ENCODE peak calls at places on chromosome 14, in four cellular contexts. K is K562, M is HepG2, J is GM12878. P is an unnamed sample.

GRCh38 chr14:77543240-77543551 is 44.6 kb upstream of the ISM2 start:
- DNase-seq in K (peak), M (peak), J (no peak), P (no peak)

GRCh38 chr14:23831591-23831990 is 122.0 kb upstream of the DHRS4 start:
- DNase-seq in K (no peak), M (no peak), J (no peak), P (no peak)

GRCh38 chr14:85223667-85224066 is 306.3 kb upstream of the FLRT2 start:
- DNase-seq in K (no peak), M (no peak), J (no peak), P (no peak)

GRCh38 chr14:22984959-22985658 is 2.8 kb upstream of the AJUBA start:
- DNase-seq in K (no peak), M (no peak), J (no peak), P (no peak)

GRCh38 chr14:51419685-51420084 is 179.6 kb downstream of the TMX1 start:
- DNase-seq in K (no peak), M (no peak), J (no peak), P (no peak)

GRCh38 chr14:69321601-69322330 is 61.8 kb downstream of the GALNT16 start:
- DNase-seq in K (no peak), M (no peak), J (no peak), P (peak)

GRCh38 chr14:38197001-38197760 is 10.5 kb upstream of the SSTR1 start:
- DNase-seq in K (no peak), M (no peak), J (no peak), P (no peak)

GRCh38 chr14:51957950-51958349 is 31.4 kb upstream of the RTRAF start:
- DNase-seq in K (no peak), M (no peak), J (no peak), P (no peak)

GRCh38 chr14:75224561-75224960 is 48.1 kb upstream of the TMED10 start:
- DNase-seq in K (no peak), M (no peak), J (no peak), P (no peak)
- TF ChIP-seq CREM in K (no peak), M (no peak), J (no peak), P (no peak)

GRCh38 chr14:21036746-21037145 is 2.1 kb upstream of the RNASE13 start:
- DNase-seq in K (no peak), M (no peak), J (no peak), P (no peak)
- TF ChIP-seq CREM in K (no peak), M (no peak), J (no peak), P (no peak)

DNA sequence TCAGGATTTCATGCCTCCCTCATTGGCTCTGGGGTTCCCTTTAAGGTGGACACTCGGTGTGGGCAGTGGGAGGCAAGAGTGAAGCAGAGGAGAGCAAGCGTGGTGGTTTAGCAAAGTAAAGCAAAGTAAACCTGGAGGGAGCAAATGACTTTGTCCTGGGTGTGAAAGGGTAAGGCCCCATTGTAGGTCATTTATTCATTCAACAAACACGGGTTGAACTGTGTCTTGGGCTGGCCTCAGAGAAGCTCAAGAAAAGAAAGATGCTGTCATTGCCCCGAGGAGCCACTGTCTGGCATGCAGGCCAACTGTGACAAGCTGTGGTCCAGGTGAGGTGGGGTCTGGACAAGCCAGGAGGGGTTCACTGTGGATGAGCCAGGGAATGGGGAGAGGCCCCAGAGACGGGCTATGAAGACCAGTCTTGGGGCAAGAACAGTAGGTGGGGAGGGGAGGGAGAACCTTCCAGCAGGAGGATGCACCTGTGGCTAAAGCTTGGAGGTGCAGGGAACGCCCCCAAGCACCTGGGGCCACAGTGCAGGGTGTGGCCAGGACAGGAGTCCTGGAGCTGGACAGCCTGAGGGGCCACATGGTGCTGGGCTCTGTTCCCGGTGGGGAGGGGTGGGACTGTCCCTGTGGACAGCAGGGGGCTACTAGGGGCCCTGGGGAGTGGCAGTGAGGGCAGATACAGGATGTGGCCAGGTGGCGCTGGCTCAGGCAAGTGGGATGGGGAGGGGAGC is 68.7 kb upstream of the DLK1 start:
- DNase-seq in K (no peak), M (no peak), J (no peak), P (no peak)
- TF ChIP-seq CREM in K (no peak), M (no peak), J (no peak), P (no peak)

GRCh38 chr14:55789442-55789841 is 209.4 kb downstream of the KTN1 start:
- DNase-seq in K (no peak), M (no peak), J (no peak), P (no peak)
- TF ChIP-seq CREM in K (no peak), M (no peak), J (no peak), P (no peak)

GRCh38 chr14:63633801-63634200 is 7.9 kb downstream of the WDR89 start:
- DNase-seq in K (no peak), M (no peak), J (no peak), P (no peak)

DNA sequence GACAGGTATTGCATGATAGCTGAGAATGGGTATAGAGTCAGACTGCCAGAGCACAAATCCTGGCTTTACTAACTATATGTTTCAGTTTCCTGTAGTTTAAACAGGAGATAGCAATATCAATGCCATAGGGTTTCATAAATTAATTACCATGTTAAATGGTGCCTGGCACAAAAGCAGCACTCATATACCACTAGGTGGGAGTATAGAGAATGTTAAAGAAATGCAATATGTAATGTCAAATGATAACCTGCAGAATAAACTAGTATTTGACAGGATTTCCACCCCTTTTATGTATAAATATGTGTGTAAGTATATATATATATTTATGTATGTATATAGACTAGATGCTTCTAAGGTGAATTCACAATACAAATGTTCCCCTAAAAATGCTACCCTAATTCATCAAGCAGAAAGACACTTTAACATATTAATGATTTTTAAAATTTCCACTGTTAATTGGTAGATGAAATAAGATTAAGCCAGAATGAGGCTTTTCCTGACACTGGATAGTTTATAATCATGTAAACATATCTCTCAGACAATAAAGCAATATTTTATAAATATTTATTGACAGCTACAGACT is 8.6 kb downstream of the WDR89 start:
- DNase-seq in K (peak), M (peak), J (no peak), P (no peak)
- TF ChIP-seq CREM in K (no peak), M (no peak), J (no peak), P (no peak)

GRCh38 chr14:29895591-29896043 is 32.0 kb downstream of the PRKD1 start:
- DNase-seq in K (no peak), M (no peak), J (no peak), P (no peak)
- TF ChIP-seq CREM in K (no peak), M (no peak), J (no peak), P (no peak)

DNA sequence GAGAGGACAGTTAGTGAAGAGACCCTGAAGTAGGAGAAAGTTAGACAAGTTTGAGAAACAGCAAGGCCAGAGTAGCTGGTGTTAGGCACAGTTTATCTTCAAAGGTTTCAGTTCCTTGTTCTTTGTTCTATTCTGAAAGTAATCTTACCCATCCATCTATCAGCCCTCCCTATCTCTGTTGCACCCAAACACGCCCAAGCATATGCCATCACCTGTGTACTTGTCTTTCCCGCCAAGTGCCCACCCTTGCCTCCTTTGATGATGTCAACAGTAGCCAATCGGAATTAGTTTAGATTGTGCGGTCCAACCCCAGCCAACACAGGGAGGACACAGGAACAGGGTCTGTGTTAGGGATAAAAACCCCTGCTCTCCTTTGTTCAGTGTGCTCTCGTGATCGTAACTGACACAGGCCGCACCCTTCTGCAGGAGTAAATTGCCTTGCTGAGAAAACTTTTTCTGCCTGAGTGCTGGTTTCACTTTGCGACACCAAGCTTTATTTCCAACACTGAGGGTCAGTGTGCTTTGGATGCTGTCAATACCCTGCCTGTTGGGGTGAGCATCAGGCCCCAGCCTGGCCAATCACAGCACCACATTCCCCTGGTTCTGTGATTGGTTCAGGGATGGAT is 4.7 kb upstream of the TMEM229B start:
- DNase-seq in K (no peak), M (no peak), J (peak), P (no peak)
- TF ChIP-seq CREM in K (no peak), M (no peak), J (no peak), P (no peak)

DNA sequence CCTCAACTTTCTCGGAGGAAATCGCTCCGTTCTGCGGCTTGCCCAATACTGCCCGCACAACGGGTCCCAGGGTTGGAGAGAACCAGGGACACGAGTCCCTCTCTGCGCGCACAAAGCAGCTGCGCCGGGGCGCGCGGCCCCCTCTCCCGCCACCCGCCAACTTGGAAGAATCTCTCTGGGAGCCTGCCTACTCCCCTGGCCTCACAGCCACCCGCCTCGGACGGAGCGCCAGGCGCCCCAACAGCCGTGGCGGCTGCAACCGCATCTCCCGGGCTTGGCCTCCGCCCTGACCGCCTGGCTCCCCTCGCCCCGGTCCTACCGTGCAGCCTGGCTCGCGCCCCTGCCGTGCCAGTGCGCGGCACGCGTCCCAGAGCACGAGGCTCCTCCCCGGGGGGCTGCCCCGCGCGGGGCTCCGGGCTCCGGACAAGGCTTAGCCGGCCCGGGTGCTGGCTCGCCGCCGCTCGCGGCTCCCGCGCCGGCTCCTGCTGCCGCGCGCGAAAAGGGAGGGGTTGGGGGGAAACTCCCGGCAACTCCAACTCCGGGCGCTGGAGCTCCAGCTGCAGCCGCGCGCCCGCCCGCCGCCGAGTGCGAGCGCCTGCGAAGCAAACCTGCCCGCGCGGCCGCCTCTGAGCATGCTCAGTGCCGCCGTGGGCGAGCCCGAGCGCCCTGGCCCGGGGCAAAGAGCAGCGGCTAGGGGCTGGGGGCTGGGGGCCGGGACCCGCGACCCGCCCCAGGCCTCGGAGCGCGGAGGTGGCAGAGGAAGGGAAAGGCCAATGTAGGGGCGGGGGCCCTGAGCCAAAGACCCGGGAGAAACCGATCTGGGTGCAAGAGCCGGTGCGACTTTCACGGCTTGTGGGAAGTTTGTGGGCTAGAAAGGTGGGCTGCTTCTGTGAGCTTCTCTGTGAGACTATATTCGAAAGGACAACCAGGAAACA is at the start of gene STXBP6:
- DNase-seq in K (peak), M (peak), J (no peak), P (peak)
- TF ChIP-seq CREM in K (no peak), M (no peak), J (no peak), P (peak)

DNA sequence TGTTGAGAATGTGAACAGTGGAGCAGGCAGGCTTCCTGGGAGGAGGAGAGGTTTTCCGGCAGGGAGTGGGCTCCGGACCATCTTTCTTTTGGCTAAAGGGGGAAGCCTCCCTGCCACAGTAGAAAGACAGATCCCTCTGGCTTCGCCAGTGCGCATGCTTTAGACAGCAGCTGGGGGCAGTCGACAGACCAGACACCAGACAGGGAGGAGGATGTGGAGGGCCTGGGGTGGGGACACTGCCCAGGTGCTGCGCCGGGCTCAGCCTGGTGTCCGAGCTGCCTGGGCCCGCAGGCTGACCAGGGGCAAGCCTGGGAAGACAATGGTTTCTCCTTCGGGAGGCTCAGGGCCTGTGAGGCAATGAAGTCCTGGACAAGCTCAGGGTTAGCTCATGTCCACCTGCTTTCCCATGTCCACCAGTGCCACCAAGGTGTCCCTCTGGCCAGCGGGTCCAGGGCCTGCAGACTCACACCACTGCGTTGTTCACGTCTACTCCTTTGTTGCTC is 67.3 kb downstream of the PRIMA1 start:
- DNase-seq in K (no peak), M (no peak), J (no peak), P (no peak)
- TF ChIP-seq CREM in K (no peak), M (no peak), J (no peak), P (no peak)

GRCh38 chr14:65208548-65208947 is 106.2 kb upstream of the MAX start:
- DNase-seq in K (peak), M (no peak), J (no peak), P (no peak)

GRCh38 chr14:65206078-65206447 is 103.7 kb upstream of the MAX start:
- DNase-seq in K (no peak), M (no peak), J (no peak), P (no peak)

GRCh38 chr14:65203574-65203973 is 101.3 kb upstream of the MAX start:
- DNase-seq in K (no peak), M (no peak), J (no peak), P (no peak)

GRCh38 chr14:65204056-65204455 is 101.7 kb upstream of the MAX start:
- DNase-seq in K (no peak), M (no peak), J (no peak), P (no peak)

DNA sequence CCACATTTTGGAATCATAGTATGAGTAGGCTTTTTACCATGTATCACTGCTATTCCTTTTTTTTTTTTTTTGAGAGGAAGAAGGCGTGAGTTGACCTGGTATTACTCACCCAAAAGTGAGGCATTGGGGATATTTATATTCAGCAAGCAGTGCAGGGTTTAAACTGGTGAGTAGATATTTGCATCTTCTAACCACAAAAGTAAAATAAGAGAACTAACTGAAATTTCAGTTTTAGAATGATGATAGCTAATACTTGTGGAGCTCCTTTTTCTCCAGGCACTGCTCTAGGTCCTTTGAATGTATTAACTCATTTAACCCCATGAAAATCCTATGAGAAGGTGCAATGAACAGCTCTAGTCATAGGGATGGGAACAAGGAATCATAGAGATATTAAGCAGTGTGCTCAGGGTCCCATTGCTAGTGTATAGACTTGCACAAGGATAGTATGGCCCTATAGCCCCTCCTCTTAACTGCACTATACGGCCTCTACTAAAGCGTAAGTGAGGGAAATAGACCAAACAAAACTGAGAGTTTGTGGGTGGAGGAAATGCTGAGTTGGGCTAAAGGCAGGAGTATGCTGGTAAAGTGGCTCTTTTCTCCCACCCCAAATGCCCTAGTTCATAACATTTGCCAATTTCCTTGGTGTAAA is 104.3 kb upstream of the MAX start:
- DNase-seq in K (no peak), M (no peak), J (peak), P (no peak)
- TF ChIP-seq CREM in K (no peak), M (no peak), J (peak), P (no peak)

P was measured in WTC11.